ENCODE peak calls at places on chromosome 11, in eight cellular contexts. A, T, Z, N, Q, I, V and C are unnamed samples.
A peak's percentile ranks its signal among the peaks of the same experiment; 100 is the strongest.

GRCh38 chr11:108943853-108944252 is 279.0 kb downstream of the DDX10 start:
- DNase-seq in A (no peak), T (no peak), Z (no peak), N (no peak), Q (no peak), I (no peak), V (no peak), C (no peak)

GRCh38 chr11:82494988-82495432 is 238.7 kb downstream of the FAM181B start:
- DNase-seq in A (no peak), T (no peak), Z (no peak), N (no peak), Q (no peak), I (no peak), V (no peak), C (no peak)

GRCh38 chr11:73326929-73327811 is 19.1 kb downstream of the ARHGEF17 start:
- DNase-seq in A (no peak), T (no peak), Z (no peak), N (no peak), Q (no peak), I (no peak), V (no peak), C (no peak)

GRCh38 chr11:131423715-131424114 is 53.3 kb downstream of the NTM start:
- DNase-seq in A (no peak), T (no peak), Z (no peak), N (no peak), Q (no peak), I (peak; percentile 4), V (no peak), C (peak; percentile 26)

GRCh38 chr11:62627718-62628117 is 5.9 kb upstream of the B3GAT3 start:
- DNase-seq in A (no peak), T (no peak), Z (no peak), N (no peak), Q (no peak), I (no peak), V (no peak), C (no peak)

GRCh38 chr11:129999407-129999806 is 3.2 kb downstream of the PRDM10 start:
- DNase-seq in A (no peak), T (no peak), Z (no peak), N (no peak), Q (no peak), I (no peak), V (no peak), C (no peak)

GRCh38 chr11:64224891-64225607 is 937 bp downstream of the TRPT1 start:
- DNase-seq in A (no peak), T (no peak), Z (peak; percentile 72), N (no peak), Q (no peak), I (no peak), V (no peak), C (no peak)

GRCh38 chr11:71499546-71499945 is 27.5 kb upstream of the KRTAP5-7 start:
- DNase-seq in A (no peak), T (no peak), Z (no peak), N (no peak), Q (peak; percentile 59), I (no peak), V (no peak), C (no peak)

GRCh38 chr11:29009426-29009825 is 901.2 kb downstream of the METTL15 start:
- DNase-seq in A (no peak), T (no peak), Z (no peak), N (no peak), Q (no peak), I (no peak), V (no peak), C (no peak)

GRCh38 chr11:134125507-134125906 is 56.6 kb downstream of the JAM3 start:
- DNase-seq in A (no peak), T (no peak), Z (no peak), N (no peak), Q (no peak), I (no peak), V (no peak), C (no peak)

GRCh38 chr11:44626645-44627044 is 61.2 kb downstream of the CD82 start:
- DNase-seq in A (no peak), T (no peak), Z (no peak), N (no peak), Q (no peak), I (no peak), V (no peak), C (no peak)

GRCh38 chr11:77019976-77020591 is 14.1 kb upstream of the B3GNT6 start:
- DNase-seq in A (peak; percentile 68), T (no peak), Z (no peak), N (no peak), Q (no peak), I (peak; percentile 56), V (no peak), C (peak; percentile 44)

GRCh38 chr11:119907934-119908760 is 179.1 kb upstream of the NECTIN1 start:
- DNase-seq in A (no peak), T (no peak), Z (no peak), N (no peak), Q (no peak), I (no peak), V (no peak), C (no peak)

GRCh38 chr11:79440451-79441158 is at the start of gene TENM4:
- DNase-seq in A (no peak), T (no peak), Z (peak; percentile 84), N (peak; percentile 54), Q (peak; percentile 62), I (no peak), V (peak; percentile 50), C (peak; percentile 55)

GRCh38 chr11:134040386-134041297 is 28.2 kb upstream of the JAM3 start:
- DNase-seq in A (no peak), T (no peak), Z (no peak), N (no peak), Q (no peak), I (no peak), V (no peak), C (no peak)

GRCh38 chr11:61541568-61541967 is 33.0 kb downstream of the LRRC10B start:
- DNase-seq in A (peak; percentile 34), T (no peak), Z (no peak), N (no peak), Q (no peak), I (peak; percentile 26), V (no peak), C (peak; percentile 45)

GRCh38 chr11:40186401-40187091 is 1272.9 kb downstream of the LRRC4C start:
- DNase-seq in A (no peak), T (no peak), Z (no peak), N (no peak), Q (no peak), I (no peak), V (no peak), C (no peak)

GRCh38 chr11:47948137-47948536 is 32.2 kb upstream of the PTPRJ start:
- DNase-seq in A (no peak), T (no peak), Z (no peak), N (no peak), Q (no peak), I (no peak), V (no peak), C (no peak)

DNA sequence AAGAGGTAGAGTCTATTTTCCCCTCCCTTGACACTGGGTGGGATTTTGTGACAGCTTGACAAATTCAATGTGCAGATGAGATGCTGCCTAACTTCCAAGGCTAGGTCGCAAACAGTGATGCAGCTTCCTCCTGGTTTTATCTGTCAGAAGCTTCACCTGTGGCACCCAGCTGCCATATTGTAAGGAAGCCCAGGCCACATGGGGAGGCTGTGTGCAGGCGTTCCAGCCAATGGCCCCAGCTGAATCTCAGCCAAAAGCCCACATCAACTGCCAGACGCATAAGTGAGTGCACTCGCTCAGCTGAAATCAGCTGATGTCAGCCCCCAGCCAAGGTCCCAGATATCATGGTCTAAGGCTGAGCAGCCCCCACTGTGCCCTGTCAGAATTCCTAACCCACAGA is 24.8 kb upstream of the LINC01488 start:
- DNase-seq in A (no peak), T (no peak), Z (no peak), N (no peak), Q (no peak), I (no peak), V (no peak), C (no peak)
- H3K27ac ChIP-seq in A (no peak overlapping the region), T (no peak overlapping the region), Z (no peak overlapping the region), N (no peak overlapping the region), Q (no peak overlapping the region), I (no peak overlapping the region), V (no peak overlapping the region), C (no peak overlapping the region)

GRCh38 chr11:17389205-17389956 is 922 bp upstream of the KCNJ11 start:
- DNase-seq in A (peak; percentile 69), T (peak; percentile 90), Z (no peak), N (peak; percentile 85), Q (peak; percentile 87), I (peak; percentile 76), V (peak; percentile 54), C (peak; percentile 77)
- TF ChIP-seq CTCF in A (peak; percentile 56), T (peak; percentile 71), Z (peak; percentile 72), N (peak; percentile 76), Q (peak; percentile 73), I (peak; percentile 96), V (peak; percentile 74), C (peak; percentile 75)

DNA sequence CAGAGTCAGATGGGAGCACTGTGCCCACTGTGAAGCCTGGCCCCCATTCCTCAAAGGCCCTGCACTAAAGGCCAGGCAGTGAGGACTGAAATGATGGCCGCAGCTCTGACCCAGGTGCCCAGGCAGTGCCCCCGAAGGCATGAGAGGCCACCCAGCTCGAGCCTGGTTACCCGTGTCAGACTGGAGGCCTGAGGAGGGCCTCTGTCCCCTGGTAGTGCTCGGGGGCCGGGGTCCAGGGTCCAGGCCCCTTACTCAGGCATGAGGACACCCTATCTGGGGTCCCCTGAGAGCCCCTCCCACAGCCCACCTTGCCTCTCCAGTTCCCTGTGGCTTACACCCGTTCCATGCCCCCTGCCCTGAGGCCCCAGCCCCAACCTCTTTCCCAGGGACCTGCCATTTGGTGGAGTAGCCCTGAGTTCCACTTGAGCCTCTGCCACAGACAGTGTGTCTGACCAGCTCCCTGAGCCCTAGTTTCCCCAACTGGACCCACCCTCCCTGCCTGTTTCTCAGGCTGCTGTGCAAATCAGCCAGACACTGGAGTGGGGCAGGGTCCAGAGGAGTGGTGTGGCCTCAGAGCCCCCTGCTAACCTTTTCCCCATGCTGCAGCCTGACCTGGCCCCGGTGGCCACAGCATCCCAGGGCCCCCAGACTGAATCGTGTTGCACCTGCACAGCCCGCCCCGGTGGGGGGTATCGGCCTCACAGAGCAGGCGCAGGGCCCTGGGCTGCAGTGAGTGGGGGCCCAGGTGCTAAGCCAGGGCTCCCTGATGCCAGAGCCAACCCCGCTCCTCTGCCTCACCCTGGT is 10.8 kb upstream of the ANKRD13D start:
- DNase-seq in A (no peak), T (peak; percentile 47), Z (no peak), N (no peak), Q (peak; percentile 9), I (no peak), V (no peak), C (no peak)
- H3K27ac ChIP-seq in A (peak overlapping the region; percentile 57), T (peak overlapping the region; percentile 62), Z (peak overlapping the region; percentile 88), N (peak overlapping the region; percentile 83), Q (peak overlapping the region; percentile 88), I (no peak overlapping the region), V (peak overlapping the region; percentile 88), C (peak overlapping the region; percentile 96)

DNA sequence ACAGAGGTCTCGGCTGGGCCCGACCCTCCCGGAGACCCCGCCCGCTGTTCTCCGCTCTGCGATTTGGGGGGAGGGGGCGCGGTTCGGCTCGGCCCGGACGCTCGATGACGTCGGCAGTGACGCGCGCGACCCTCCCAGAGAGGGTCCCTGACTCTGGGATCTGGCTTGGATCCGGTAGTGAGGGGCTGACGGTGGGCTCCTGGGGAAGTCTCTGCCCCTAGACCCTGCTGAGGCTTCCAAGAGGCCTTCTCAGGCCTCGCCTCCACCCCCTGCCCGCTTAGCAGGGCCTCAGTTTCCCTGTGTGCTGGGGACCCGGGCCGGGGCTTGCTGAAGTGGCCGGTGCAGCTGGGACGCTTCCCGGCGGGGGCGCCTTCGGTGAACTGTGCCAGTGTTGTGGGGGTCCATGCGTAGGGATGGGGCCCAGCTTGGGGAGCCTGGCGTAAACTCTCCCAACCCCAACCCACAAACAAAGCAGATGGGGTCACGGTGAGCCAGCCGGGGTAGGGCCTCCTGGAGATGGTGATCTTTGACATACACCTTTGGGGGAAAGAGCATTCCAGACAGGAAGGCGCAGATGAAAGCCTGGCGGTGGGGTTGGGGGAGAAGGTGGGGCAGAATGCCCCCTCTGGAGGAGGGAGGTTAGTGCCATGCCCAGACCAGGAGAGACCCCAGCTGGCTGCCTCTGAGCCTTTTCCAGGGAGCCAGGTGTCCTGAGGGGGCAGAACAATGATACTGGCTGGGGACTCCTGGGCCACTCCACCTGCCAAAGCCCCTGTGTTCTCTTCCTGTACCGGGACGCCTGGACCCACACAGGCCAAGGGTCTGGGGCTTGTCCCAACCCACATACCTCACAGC is 1.0 kb downstream of the B4GALNT4 start:
- DNase-seq in A (no peak), T (no peak), Z (no peak), N (no peak), Q (no peak), I (no peak), V (no peak), C (no peak)
- TF ChIP-seq CTCF in A (no peak), T (no peak), Z (no peak), N (no peak), Q (no peak), I (no peak), V (no peak), C (no peak)